ENCODE peak calls at places on chromosomes 5 and 9, in nine cellular contexts. R, G, A, D, B, H, N, O and V are unnamed samples.

GRCh38 chr5:122775713-122776084 is 819 bp downstream of the SNX2 start:
- DNase-seq in H (no peak), R (no peak), O (no peak), N (no peak), B (no peak), D (no peak), A (no peak), G (peak), V (no peak)

GRCh38 chr5:110726249-110727024 is at the start of gene TMEM232:
- DNase-seq in N (peak), R (no peak), G (peak), A (no peak), B (peak), O (peak), D (peak), H (peak), V (peak)

GRCh38 chr5:87560528-87560927 is 147.8 kb upstream of the CCNH start:
- DNase-seq in A (no peak), G (no peak), O (no peak), N (no peak), H (no peak), D (no peak), B (no peak), R (no peak), V (no peak)

GRCh38 chr5:111743521-111743920 is 13.5 kb downstream of the NREP start:
- DNase-seq in O (no peak), R (no peak), N (no peak), B (no peak), H (no peak), G (no peak), D (no peak), A (no peak), V (no peak)

GRCh38 chr9:135617991-135618411 is 21.3 kb downstream of the GLT6D1 start:
- DNase-seq in B (no peak), R (no peak), O (no peak), G (no peak), D (no peak), H (no peak), N (no peak), A (no peak), V (no peak)

GRCh38 chr9:87063883-87064282 is 116.6 kb upstream of the GAS1 start:
- DNase-seq in N (no peak), A (no peak), H (no peak), D (no peak), R (no peak), G (no peak), O (no peak), B (no peak), V (no peak)

GRCh38 chr9:93198117-93198838 is 14.3 kb downstream of the WNK2 start:
- DNase-seq in D (no peak), A (no peak), R (no peak), B (no peak), N (no peak), H (peak), G (no peak), O (no peak), V (no peak)

GRCh38 chr5:154308457-154309360 is 118.2 kb downstream of the GALNT10 start:
- DNase-seq in H (no peak), D (no peak), N (no peak), G (no peak), R (peak), B (no peak), A (peak), O (no peak), V (no peak)

GRCh38 chr5:123439616-123440153 is 16.5 kb upstream of the CEP120 start:
- DNase-seq in R (no peak), H (no peak), O (no peak), B (no peak), G (no peak), N (no peak), D (no peak), A (no peak), V (no peak)

GRCh38 chr9:93897075-93897970 is 57.8 kb downstream of the BARX1 start:
- DNase-seq in G (no peak), B (no peak), D (no peak), N (no peak), A (no peak), O (no peak), R (no peak), H (no peak), V (no peak)

GRCh38 chr5:140041492-140042421 is 1.3 kb downstream of the NRG2 start:
- DNase-seq in A (peak), B (no peak), G (no peak), H (peak), R (no peak), O (peak), N (peak), D (no peak), V (no peak)

GRCh38 chr5:142245776-142246175 is 79.0 kb downstream of the SPRY4 start:
- DNase-seq in O (no peak), B (no peak), D (no peak), R (no peak), G (no peak), H (no peak), N (no peak), A (no peak), V (no peak)

GRCh38 chr9:126965541-126966428 is 51.2 kb downstream of the RALGPS1 start:
- DNase-seq in O (no peak), H (peak), B (peak), D (peak), N (peak), A (peak), G (peak), R (peak), V (no peak)

GRCh38 chr5:122368845-122369244 is 56.8 kb downstream of the SNCAIP start:
- DNase-seq in G (no peak), O (no peak), R (no peak), D (no peak), A (no peak), H (no peak), B (no peak), N (no peak), V (no peak)

GRCh38 chr9:34454571-34455065 is 3.8 kb downstream of the FAM219A start:
- DNase-seq in B (no peak), N (no peak), G (peak), R (peak), D (no peak), A (no peak), O (no peak), H (peak), V (no peak)

GRCh38 chr9:90921104-90921503 is 119.5 kb downstream of the SYK start:
- DNase-seq in G (peak), H (peak), A (no peak), N (no peak), D (no peak), B (no peak), R (no peak), O (no peak), V (no peak)

GRCh38 chr5:34806532-34806931 is 32.4 kb upstream of the TTC23L start:
- DNase-seq in R (no peak), N (no peak), D (no peak), A (no peak), B (no peak), H (no peak), O (no peak), G (no peak), V (no peak)

GRCh38 chr9:29830815-29831214 is 2257.5 kb upstream of the C9orf72 start:
- DNase-seq in D (peak), B (no peak), N (peak), A (no peak), G (peak), H (no peak), R (no peak), O (no peak), V (no peak)

GRCh38 chr9:81759680-81760215 is 70.4 kb upstream of the TLE1 start:
- DNase-seq in A (peak), R (peak), G (no peak), B (no peak), H (no peak), O (no peak), N (no peak), D (no peak), V (no peak)

GRCh38 chr5:109411627-109412026 is 1.9 kb upstream of the PJA2 start:
- DNase-seq in A (peak), N (no peak), R (peak), B (no peak), D (no peak), G (peak), H (no peak), O (no peak), V (no peak)

GRCh38 chr5:55469838-55470237 is 64.9 kb downstream of the PLPP1 start:
- DNase-seq in D (no peak), B (no peak), H (no peak), O (no peak), A (no peak), N (no peak), G (no peak), R (no peak), V (no peak)

GRCh38 chr9:136309101-136309801 is 5.4 kb upstream of the CCDC187 start:
- DNase-seq in H (no peak), R (no peak), D (peak), G (no peak), N (no peak), B (no peak), A (no peak), O (no peak), V (peak)

GRCh38 chr5:35160486-35161116 is 69.7 kb downstream of the PRLR start:
- DNase-seq in N (no peak), D (no peak), H (no peak), R (no peak), G (peak), O (no peak), B (no peak), A (no peak), V (no peak)

GRCh38 chr5:149130121-149130931 is 11.0 kb upstream of the ABLIM3 start:
- DNase-seq in D (no peak), G (no peak), B (no peak), H (no peak), N (no peak), R (peak), A (no peak), O (no peak), V (no peak)

GRCh38 chr5:178113841-178114324 is 551 bp downstream of the N4BP3 start:
- DNase-seq in R (no peak), B (no peak), D (no peak), H (no peak), A (no peak), G (no peak), O (no peak), N (peak), V (no peak)

GRCh38 chr5:95621839-95622629 is 2.1 kb downstream of the GPR150 start:
- DNase-seq in A (no peak), R (no peak), O (no peak), B (no peak), H (no peak), G (peak), D (no peak), N (no peak), V (no peak)

GRCh38 chr5:127001621-127002296 is 28.6 kb downstream of the MARCHF3 start:
- DNase-seq in D (no peak), G (no peak), O (no peak), R (peak), N (no peak), A (peak), B (no peak), H (no peak), V (no peak)

GRCh38 chr9:107778666-107779065 is 289.1 kb upstream of the KLF4 start:
- DNase-seq in O (no peak), R (no peak), H (no peak), D (no peak), A (no peak), G (peak), N (no peak), B (no peak), V (no peak)

GRCh38 chr9:70668751-70669150 is 254.3 kb upstream of the KLF9 start:
- DNase-seq in H (no peak), G (no peak), R (no peak), N (no peak), A (no peak), D (no peak), B (no peak), O (no peak), V (no peak)

GRCh38 chr5:96338624-96339023 is 94.4 kb downstream of the PCSK1 start:
- DNase-seq in R (no peak), G (no peak), D (no peak), A (no peak), O (no peak), H (peak), N (no peak), B (no peak), V (no peak)

GRCh38 chr9:122190597-122191381 is 31.1 kb downstream of the MORN5 start:
- DNase-seq in R (no peak), O (no peak), B (no peak), D (no peak), A (no peak), N (no peak), H (no peak), G (peak), V (peak)

GRCh38 chr9:130927995-130928900 is 10.8 kb downstream of the FIBCD1 start:
- DNase-seq in B (no peak), H (peak), O (no peak), R (peak), G (no peak), N (peak), A (peak), D (peak), V (no peak)

GRCh38 chr5:138339086-138339456 is 1.0 kb downstream of the FAM53C start:
- DNase-seq in A (no peak), R (peak), N (no peak), O (no peak), H (no peak), G (no peak), B (no peak), D (no peak), V (no peak)

GRCh38 chr5:14663734-14664269 is 716 bp upstream of the OTULIN start:
- DNase-seq in N (peak), D (peak), H (no peak), B (no peak), A (peak), R (no peak), G (no peak), O (no peak), V (peak)

GRCh38 chr5:179417696-179418095 is 72.4 kb upstream of the ADAMTS2 start:
- DNase-seq in D (no peak), B (no peak), O (no peak), A (no peak), G (no peak), N (no peak), R (no peak), H (no peak), V (no peak)

GRCh38 chr5:133847301-133847700 is 121.1 kb downstream of the C5orf15 start:
- DNase-seq in R (no peak), B (no peak), A (no peak), H (no peak), D (no peak), N (no peak), O (no peak), G (no peak), V (no peak)

GRCh38 chr9:87213948-87214347 is 266.6 kb upstream of the GAS1 start:
- DNase-seq in R (no peak), N (no peak), O (no peak), B (no peak), A (no peak), H (no peak), G (peak), D (no peak), V (no peak)